ENCODE peak calls at places on chromosomes 3 and 15, in nine cellular contexts. R is heart right ventricle, U is PC-3, X is cardiac muscle cell, N is heart left ventricle, F is tibial nerve, Z is astrocyte, Y is breast epithelium, D is left ventricle myocardium inferior. Q is an unnamed sample.

GRCh38 chr3:48274452-48274851 is 33.5 kb downstream of the ZNF589 start:
- DNase-seq in R (no peak), F (no peak), N (no peak), Y (no peak), X (no peak), D (no peak), Z (no peak), U (no peak), Q (no peak)

GRCh38 chr15:65666257-65666656 is 44.5 kb downstream of the SLC24A1 start:
- DNase-seq in U (peak; percentile 46), Y (no peak), Z (peak; percentile 57), R (no peak), F (no peak), X (no peak), D (no peak), N (no peak), Q (no peak)

GRCh38 chr3:194750409-194750808 is 64.7 kb downstream of the FAM43A start:
- DNase-seq in R (no peak), U (no peak), Y (no peak), N (no peak), Z (no peak), F (no peak), D (no peak), X (no peak), Q (no peak)

GRCh38 chr3:59982510-59982909 is 932.7 kb upstream of the CFAP20DC start:
- DNase-seq in Z (no peak), D (no peak), N (no peak), F (no peak), U (no peak), X (no peak), R (no peak), Y (no peak), Q (no peak)

GRCh38 chr3:54427951-54428871 is 305.9 kb downstream of the CACNA2D3 start:
- DNase-seq in U (peak; percentile 70), N (peak; percentile 32), F (peak; percentile 78), X (peak; percentile 78), Y (no peak), R (peak; percentile 48), D (peak; percentile 22), Z (peak; percentile 80), Q (no peak)

GRCh38 chr3:69848113-69848512 is 108.8 kb downstream of the MITF start:
- DNase-seq in F (no peak), R (no peak), X (no peak), Z (peak; percentile 14), D (no peak), N (no peak), U (no peak), Y (no peak), Q (no peak)

GRCh38 chr3:10329495-10330015 is 8.6 kb upstream of the SEC13 start:
- DNase-seq in U (no peak), D (no peak), Z (no peak), F (no peak), X (no peak), Y (no peak), R (no peak), N (peak; percentile 8), Q (no peak)

GRCh38 chr15:101390462-101390861 is 95.4 kb upstream of the SNRPA1 start:
- DNase-seq in N (no peak), D (no peak), X (no peak), R (no peak), U (no peak), Y (no peak), Z (no peak), F (no peak), Q (no peak)

GRCh38 chr3:172046268-172046915 is 7.0 kb downstream of the FNDC3B start:
- DNase-seq in R (no peak), N (no peak), F (no peak), Z (peak; percentile 41), U (peak; percentile 28), D (no peak), X (no peak), Y (no peak), Q (no peak)

GRCh38 chr15:36591534-36592411 is 12.3 kb downstream of the CDIN1 start:
- DNase-seq in Z (peak; percentile 71), N (peak; percentile 46), U (peak; percentile 88), F (no peak), R (no peak), Y (no peak), D (no peak), X (no peak), Q (no peak)

GRCh38 chr3:55570361-55570760 is 83.3 kb upstream of the WNT5A start:
- DNase-seq in U (no peak), R (no peak), D (no peak), F (no peak), Z (peak; percentile 76), Y (no peak), N (no peak), X (no peak), Q (no peak)

GRCh38 chr3:55571216-55571813 is 84.2 kb upstream of the WNT5A start:
- DNase-seq in D (no peak), R (no peak), U (no peak), X (no peak), Z (peak; percentile 66), N (no peak), Y (no peak), F (no peak), Q (no peak)

GRCh38 chr3:55567121-55567520 is 80.0 kb upstream of the WNT5A start:
- DNase-seq in D (no peak), N (no peak), F (no peak), X (no peak), Y (no peak), U (no peak), R (no peak), Z (no peak), Q (no peak)

GRCh38 chr3:55567615-55568014 is 80.5 kb upstream of the WNT5A start:
- DNase-seq in Z (peak; percentile 18), N (no peak), X (no peak), Y (no peak), D (no peak), R (no peak), U (no peak), F (no peak), Q (no peak)

GRCh38 chr3:55569033-55569518 is 82.0 kb upstream of the WNT5A start:
- DNase-seq in Z (no peak), F (no peak), X (peak; percentile 18), Y (no peak), N (no peak), D (no peak), U (peak; percentile 16), R (no peak), Q (no peak)
- TF ChIP-seq CTCF in Z (no peak), F (no peak), X (no peak), Y (no peak), N (no peak), D (no peak), U (no peak), R (no peak), Q (no peak)

DNA sequence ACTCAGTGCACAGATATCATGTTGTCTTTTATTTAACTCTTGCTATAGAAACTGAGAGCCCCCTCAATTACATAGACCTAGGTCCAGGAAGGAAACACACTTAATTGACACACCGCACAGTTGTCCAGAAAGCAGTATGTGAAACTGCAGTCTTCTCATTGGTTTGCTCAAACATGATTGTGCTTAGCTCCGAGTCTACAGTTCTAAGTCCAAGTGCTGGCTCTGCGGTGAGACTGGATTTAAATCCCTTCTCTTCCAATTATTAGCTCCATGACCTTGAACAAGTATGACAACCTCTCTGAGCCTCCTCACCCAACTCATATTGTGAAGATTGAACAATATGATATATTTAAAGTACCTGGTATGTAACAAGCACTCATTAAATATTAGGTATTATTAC is 19.0 kb upstream of the AHSG start:
- DNase-seq in R (no peak), F (no peak), Y (no peak), N (no peak), X (no peak), D (no peak), Z (no peak), U (no peak), Q (no peak)
- H3K4me1 ChIP-seq in R (no peaks in the 10 kb centered on the region), F (no peaks in the 10 kb centered on the region), Y (no peaks in the 10 kb centered on the region), N (no peaks in the 10 kb centered on the region), X (no peaks in the 10 kb centered on the region), D (peaks cover 7% of the 10 kb centered on the region), Z (peaks cover 6% of the 10 kb centered on the region), U (peaks cover 15% of the 10 kb centered on the region), Q (no peaks in the 10 kb centered on the region)

GRCh38 chr3:44277925-44278324 is 36.2 kb downstream of the TOPAZ1 start:
- DNase-seq in U (no peak), Z (no peak), R (no peak), F (no peak), Y (no peak), N (no peak), D (no peak), X (no peak), Q (no peak)

GRCh38 chr3:44272191-44272590 is 30.5 kb downstream of the TOPAZ1 start:
- DNase-seq in Z (no peak), D (no peak), U (no peak), F (no peak), Y (no peak), X (no peak), R (no peak), N (no peak), Q (no peak)
- H3K27ac ChIP-seq in Z (no peak overlapping the region), D (no peak overlapping the region), U (no peak overlapping the region), F (no peak overlapping the region), Y (no peak overlapping the region), X (no peak overlapping the region), R (no peak overlapping the region), N (no peak overlapping the region), Q (no peak overlapping the region)

GRCh38 chr15:48336940-48337339 is 5.7 kb downstream of the DUT start:
- DNase-seq in Y (no peak), D (no peak), N (no peak), U (peak; percentile 33), R (no peak), Z (no peak), F (no peak), X (peak; percentile 23), Q (no peak)
- TF ChIP-seq CTCF in Y (no peak), D (peak; percentile 19), N (peak; percentile 33), U (peak; percentile 60), R (no peak), Z (peak; percentile 34), F (peak; percentile 19), X (peak; percentile 29), Q (peak; percentile 11)

GRCh38 chr3:5181479-5182141 is 5.9 kb upstream of the EDEM1 start:
- DNase-seq in Y (no peak), Z (no peak), F (no peak), N (no peak), D (no peak), R (no peak), U (no peak), X (no peak), Q (no peak)
- H3K4me1 ChIP-seq in Y (no peaks in the 10 kb centered on the region), Z (peaks cover 5% of the 10 kb centered on the region), F (no peaks in the 10 kb centered on the region), N (peaks cover 11% of the 10 kb centered on the region), D (peaks cover 30% of the 10 kb centered on the region), R (no peaks in the 10 kb centered on the region), U (peaks cover 4% of the 10 kb centered on the region), X (peaks cover 6% of the 10 kb centered on the region), Q (peaks cover 17% of the 10 kb centered on the region)